ENCODE peak calls at places on chromosomes 12 and 14, in eight cellular contexts. O is colonic mucosa, B is astrocyte, N is PC-3, U is adipocyte, J is right lobe of liver, F is neuronal stem cell, E is heart right ventricle. H is an unnamed sample. For H3K4me1, the result is how much of the 10 kb centered on the place peaks cover.

GRCh38 chr14:31567651-31568050 is 6.4 kb downstream of the NUBPL start:
- DNase-seq in O (no peak), B (no peak), N (no peak), U (no peak), J (no peak), F (no peak), E (no peak), H (no peak)

GRCh38 chr12:94643585-94643984 is 6.8 kb downstream of the TMCC3 start:
- DNase-seq in O (no peak), B (no peak), N (peak), U (no peak), J (no peak), F (no peak), E (no peak), H (no peak)

GRCh38 chr14:61929651-61930050 is 167.4 kb downstream of the SNAPC1 start:
- DNase-seq in O (no peak), B (no peak), N (no peak), U (no peak), J (no peak), F (no peak), E (no peak), H (no peak)

GRCh38 chr12:131688131-131688844 is 22.6 kb upstream of the SFSWAP start:
- DNase-seq in O (no peak), B (no peak), N (no peak), U (no peak), J (no peak), F (no peak), E (no peak), H (no peak)

GRCh38 chr12:69052613-69053408 is 119.8 kb upstream of the CPM start:
- DNase-seq in O (no peak), B (peak), N (peak), U (peak), J (no peak), F (no peak), E (no peak), H (peak)

GRCh38 chr14:55731881-55732498 is 152.0 kb downstream of the KTN1 start:
- DNase-seq in O (peak), B (no peak), N (peak), U (peak), J (no peak), F (peak), E (no peak), H (no peak)

GRCh38 chr14:104516906-104517305 is 62.7 kb upstream of the C14orf180 start:
- DNase-seq in O (no peak), B (no peak), N (no peak), U (no peak), J (no peak), F (no peak), E (no peak), H (no peak)

GRCh38 chr12:108933950-108934349 is 54.1 kb downstream of the DAO start:
- DNase-seq in O (no peak), B (no peak), N (no peak), U (no peak), J (no peak), F (no peak), E (no peak), H (no peak)

GRCh38 chr12:77113971-77114370 is 48.6 kb upstream of the E2F7 start:
- DNase-seq in O (no peak), B (peak), N (no peak), U (no peak), J (no peak), F (no peak), E (no peak), H (no peak)

GRCh38 chr14:105883066-105884005 is 357.0 kb downstream of the TMEM121 start:
- DNase-seq in O (no peak), B (no peak), N (no peak), U (no peak), J (peak), F (no peak), E (peak), H (peak)

GRCh38 chr14:59582161-59582560 is 5.5 kb upstream of the CCDC175 start:
- DNase-seq in O (no peak), B (no peak), N (no peak), U (no peak), J (no peak), F (no peak), E (no peak), H (no peak)

GRCh38 chr12:91813701-91814100 is 331.9 kb downstream of the BTG1 start:
- DNase-seq in O (no peak), B (no peak), N (peak), U (peak), J (no peak), F (no peak), E (no peak), H (no peak)

GRCh38 chr14:69616408-69616773 is 5.0 kb downstream of the SUSD6 start:
- DNase-seq in O (no peak), B (no peak), N (no peak), U (no peak), J (no peak), F (no peak), E (no peak), H (no peak)

GRCh38 chr12:80419660-80420059 is 24.4 kb upstream of the PTPRQ start:
- DNase-seq in O (no peak), B (peak), N (no peak), U (peak), J (no peak), F (no peak), E (no peak), H (no peak)

GRCh38 chr14:34649344-34649743 is 19.4 kb upstream of the SNX6 start:
- DNase-seq in O (no peak), B (peak), N (peak), U (peak), J (no peak), F (no peak), E (no peak), H (no peak)

GRCh38 chr14:38646391-38646790 is 390.5 kb upstream of the CLEC14A start:
- DNase-seq in O (no peak), B (no peak), N (peak), U (no peak), J (no peak), F (no peak), E (no peak), H (no peak)

GRCh38 chr12:92394895-92395294 is 249.2 kb upstream of the BTG1 start:
- DNase-seq in O (no peak), B (no peak), N (no peak), U (no peak), J (no peak), F (no peak), E (no peak), H (no peak)

GRCh38 chr12:75603475-75603874 is 92.1 kb upstream of the KRR1 start:
- DNase-seq in O (no peak), B (peak), N (no peak), U (no peak), J (no peak), F (no peak), E (no peak), H (no peak)

GRCh38 chr14:96231731-96232130 is 24.3 kb upstream of the BDKRB1 start:
- DNase-seq in O (no peak), B (no peak), N (no peak), U (no peak), J (no peak), F (no peak), E (no peak), H (no peak)

GRCh38 chr14:73833530-73834257 is 17.9 kb upstream of the PTGR2 start:
- DNase-seq in O (no peak), B (peak), N (no peak), U (peak), J (peak), F (no peak), E (peak), H (no peak)

DNA sequence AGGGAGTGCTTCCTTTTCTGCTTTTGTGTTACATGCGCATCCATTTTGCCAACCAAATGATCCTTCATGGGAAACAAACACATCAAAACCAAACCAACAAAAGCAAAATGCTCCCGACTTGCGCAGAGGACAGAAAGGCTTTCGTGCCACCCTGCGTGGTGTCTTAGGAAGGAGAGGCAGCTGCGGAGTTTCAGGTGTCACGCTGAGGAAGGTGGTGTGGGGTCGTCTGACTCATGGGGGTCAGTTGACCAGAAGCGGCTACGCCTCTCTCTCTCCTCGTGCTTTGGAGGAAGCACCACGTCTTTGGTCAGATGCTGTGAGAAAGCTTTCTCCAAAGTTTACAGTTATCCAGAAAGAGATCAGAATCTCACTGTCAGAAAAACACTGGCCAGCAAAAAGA is 7.9 kb downstream of the EMP1 start:
- DNase-seq in O (no peak), B (peak), N (no peak), U (no peak), J (no peak), F (no peak), E (no peak), H (no peak)
- H3K4me1 ChIP-seq in O (under half), B (half or more), N (half or more), U (half or more), J (under half), F (under half), E (under half), H (under half)

GRCh38 chr12:27178251-27178650 is 65.8 kb upstream of the STK38L start:
- DNase-seq in O (no peak), B (no peak), N (no peak), U (no peak), J (no peak), F (no peak), E (no peak), H (no peak)
- H3K4me1 ChIP-seq in O (under half), B (half or more), N (half or more), U (under half), J (under half), F (under half), E (under half), H (under half)

GRCh38 chr14:67584931-67585330 is 15.1 kb downstream of the PIGH start:
- DNase-seq in O (no peak), B (peak), N (no peak), U (no peak), J (no peak), F (no peak), E (no peak), H (no peak)
- H3K4me1 ChIP-seq in O (under half), B (under half), N (under half), U (under half), J (under half), F (under half), E (under half), H (under half)

GRCh38 chr14:100568998-100569733 is 18.1 kb downstream of the BEGAIN start:
- DNase-seq in O (no peak), B (no peak), N (no peak), U (peak), J (no peak), F (no peak), E (no peak), H (no peak)

GRCh38 chr14:100569734-100570251 is 17.4 kb downstream of the BEGAIN start:
- DNase-seq in O (no peak), B (no peak), N (no peak), U (no peak), J (no peak), F (no peak), E (no peak), H (no peak)

GRCh38 chr14:100571837-100572236 is 15.4 kb downstream of the BEGAIN start:
- DNase-seq in O (no peak), B (no peak), N (no peak), U (no peak), J (no peak), F (no peak), E (no peak), H (no peak)

GRCh38 chr14:100573009-100573756 is 14.0 kb downstream of the BEGAIN start:
- DNase-seq in O (no peak), B (no peak), N (no peak), U (no peak), J (no peak), F (no peak), E (no peak), H (no peak)

DNA sequence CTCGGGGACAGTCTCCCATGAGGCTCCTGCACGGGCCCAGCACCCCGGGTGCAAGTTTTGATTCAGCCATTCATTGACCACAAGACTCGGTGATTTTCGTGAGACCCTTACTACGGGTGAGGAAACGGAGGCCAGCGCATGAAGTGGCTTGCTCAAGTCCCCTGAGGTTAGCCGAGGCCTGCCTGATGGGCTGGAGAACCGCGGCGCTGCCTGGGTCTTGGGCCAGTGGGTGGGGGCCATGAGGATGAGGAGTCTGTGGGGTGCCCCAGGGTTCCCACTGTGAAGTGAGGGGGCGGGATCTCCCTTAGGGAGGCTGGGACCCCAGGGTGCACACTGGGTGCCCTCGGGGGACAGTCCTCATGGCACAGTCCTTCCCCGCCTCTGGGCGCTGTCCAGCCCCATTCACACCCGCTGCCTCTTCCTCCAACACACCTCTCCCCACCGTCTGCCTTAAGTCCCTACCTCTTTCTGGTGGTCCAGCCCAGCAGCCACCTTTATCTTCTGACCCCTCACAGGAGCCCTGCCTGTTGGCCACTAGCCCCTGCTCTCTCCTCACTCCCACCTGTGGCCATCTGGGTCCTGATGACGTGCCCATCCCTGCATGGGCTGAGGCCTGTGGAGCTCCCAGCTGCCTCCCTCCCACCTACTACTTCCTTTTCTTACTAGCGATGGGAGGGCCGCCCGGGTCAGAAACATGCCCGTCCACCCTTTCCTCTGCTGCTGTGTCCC is 16.3 kb downstream of the BEGAIN start:
- DNase-seq in O (no peak), B (no peak), N (no peak), U (no peak), J (no peak), F (no peak), E (no peak), H (no peak)
- H3K4me1 ChIP-seq in O (under half), B (under half), N (under half), U (under half), J (under half), F (under half), E (under half), H (under half)

GRCh38 chr12:121638298-121639202 is 12.2 kb downstream of the ORAI1 start:
- DNase-seq in O (no peak), B (no peak), N (no peak), U (no peak), J (no peak), F (no peak), E (no peak), H (no peak)

GRCh38 chr12:121632069-121632970 is 6.0 kb downstream of the ORAI1 start:
- DNase-seq in O (no peak), B (no peak), N (no peak), U (no peak), J (no peak), F (no peak), E (no peak), H (no peak)

GRCh38 chr12:121634836-121635235 is 8.5 kb downstream of the ORAI1 start:
- DNase-seq in O (no peak), B (no peak), N (no peak), U (no peak), J (no peak), F (no peak), E (no peak), H (no peak)

GRCh38 chr12:121641343-121641630 is 15.0 kb downstream of the ORAI1 start:
- DNase-seq in O (no peak), B (no peak), N (no peak), U (no peak), J (no peak), F (no peak), E (no peak), H (no peak)

GRCh38 chr12:121637231-121637914 is 11.0 kb downstream of the ORAI1 start:
- DNase-seq in O (peak), B (no peak), N (no peak), U (no peak), J (no peak), F (no peak), E (peak), H (no peak)
- H3K4me1 ChIP-seq in O (under half), B (under half), N (under half), U (under half), J (under half), F (under half), E (under half), H (under half)

GRCh38 chr12:56082967-56083366 is 3.0 kb downstream of the ERBB3 start:
- DNase-seq in O (no peak), B (no peak), N (no peak), U (no peak), J (no peak), F (no peak), E (no peak), H (no peak)
- H3K4me1 ChIP-seq in O (under half), B (under half), N (under half), U (under half), J (under half), F (under half), E (under half), H (under half)

GRCh38 chr14:91749857-91750256 is 18.0 kb upstream of the CATSPERB start:
- DNase-seq in O (no peak), B (no peak), N (peak), U (no peak), J (no peak), F (no peak), E (no peak), H (no peak)
- H3K4me1 ChIP-seq in O (under half), B (under half), N (under half), U (under half), J (under half), F (under half), E (under half), H (under half)

GRCh38 chr12:122086641-122087285 is 8.2 kb downstream of the MLXIP start:
- DNase-seq in O (peak), B (no peak), N (no peak), U (no peak), J (no peak), F (no peak), E (no peak), H (no peak)

GRCh38 chr12:122087431-122088180 is 9.1 kb downstream of the MLXIP start:
- DNase-seq in O (peak), B (no peak), N (no peak), U (no peak), J (no peak), F (no peak), E (no peak), H (no peak)

GRCh38 chr12:122088181-122088810 is 9.7 kb downstream of the MLXIP start:
- DNase-seq in O (no peak), B (no peak), N (no peak), U (no peak), J (no peak), F (no peak), E (no peak), H (no peak)

GRCh38 chr12:122090759-122091535 is 12.4 kb downstream of the MLXIP start:
- DNase-seq in O (peak), B (peak), N (no peak), U (no peak), J (no peak), F (no peak), E (no peak), H (peak)

GRCh38 chr12:122089080-122089479 is 10.5 kb downstream of the MLXIP start:
- DNase-seq in O (no peak), B (no peak), N (no peak), U (no peak), J (no peak), F (no peak), E (no peak), H (no peak)
- H3K4me1 ChIP-seq in O (under half), B (under half), N (under half), U (under half), J (under half), F (under half), E (under half), H (under half)

H was measured in Caco-2.